ENCODE peak calls at places on chromosomes 1 and 21, in seven cellular contexts. I is H9, K is GM13977, F is Calu3, U is tibial artery, A is heart left ventricle, X is sigmoid colon. P is an unnamed sample.

GRCh38 chr21:38346286-38346685 is 89.5 kb downstream of the KCNJ15 start:
- DNase-seq in I (no peak), K (no peak), F (no peak), U (no peak), A (no peak), X (no peak), P (no peak)

GRCh38 chr1:13788795-13789194 is 88.8 kb downstream of the PRDM2 start:
- DNase-seq in I (no peak), K (no peak), F (no peak), U (no peak), A (no peak), X (no peak), P (no peak)

GRCh38 chr1:84997667-84998600 is 1.0 kb upstream of the MCOLN2 start:
- DNase-seq in I (peak; percentile 31), K (peak; percentile 27), F (no peak), U (no peak), A (no peak), X (no peak), P (peak; percentile 22)

GRCh38 chr1:111704776-111705175 is 34.4 kb downstream of the INKA2 start:
- DNase-seq in I (no peak), K (no peak), F (no peak), U (no peak), A (no peak), X (no peak), P (no peak)

GRCh38 chr1:205107327-205107726 is 14.5 kb downstream of the RBBP5 start:
- DNase-seq in I (no peak), K (no peak), F (no peak), U (no peak), A (no peak), X (no peak), P (no peak)

GRCh38 chr1:22969224-22969829 is 3.3 kb downstream of the LACTBL1 start:
- DNase-seq in I (no peak), K (no peak), F (no peak), U (no peak), A (no peak), X (peak; percentile 74), P (no peak)

GRCh38 chr1:185050823-185051451 is 5.6 kb downstream of the RNF2 start:
- DNase-seq in I (no peak), K (no peak), F (no peak), U (no peak), A (no peak), X (no peak), P (no peak)

GRCh38 chr1:1337793-1338147 is 6.7 kb downstream of the TAS1R3 start:
- DNase-seq in I (peak; percentile 73), K (peak; percentile 83), F (no peak), U (no peak), A (no peak), X (no peak), P (no peak)

GRCh38 chr1:99558539-99558938 is 87.4 kb upstream of the PALMD start:
- DNase-seq in I (no peak), K (no peak), F (no peak), U (no peak), A (no peak), X (no peak), P (no peak)

GRCh38 chr1:15007842-15008241 is 145.7 kb upstream of the TMEM51 start:
- DNase-seq in I (no peak), K (no peak), F (no peak), U (no peak), A (peak; percentile 20), X (no peak), P (no peak)

GRCh38 chr1:44557756-44558155 is 116.5 kb downstream of the TMEM53 start:
- DNase-seq in I (no peak), K (no peak), F (peak; percentile 6), U (no peak), A (no peak), X (no peak), P (no peak)

GRCh38 chr1:42952353-42953001 is 6.2 kb downstream of the SLC2A1 start:
- DNase-seq in I (no peak), K (peak; percentile 66), F (no peak), U (no peak), A (no peak), X (no peak), P (no peak)

GRCh38 chr1:118963456-118964430 is 24.4 kb downstream of the TBX15 start:
- DNase-seq in I (no peak), K (no peak), F (no peak), U (peak; percentile 70), A (no peak), X (no peak), P (no peak)

GRCh38 chr1:168303716-168304540 is 23.3 kb downstream of the TBX19 start:
- DNase-seq in I (no peak), K (no peak), F (no peak), U (no peak), A (no peak), X (no peak), P (no peak)

GRCh38 chr1:15684042-15684461 is at the start of gene PLEKHM2:
- DNase-seq in I (no peak), K (peak; percentile 87), F (peak; percentile 30), U (peak; percentile 30), A (peak; percentile 45), X (no peak), P (peak; percentile 54)

GRCh38 chr1:78096976-78097375 is 51.2 kb downstream of the GIPC2 start:
- DNase-seq in I (no peak), K (no peak), F (no peak), U (no peak), A (no peak), X (no peak), P (no peak)

GRCh38 chr1:230618537-230618936 is 23.7 kb upstream of the COG2 start:
- DNase-seq in I (no peak), K (no peak), F (no peak), U (no peak), A (no peak), X (no peak), P (no peak)

GRCh38 chr21:21232320-21232719 is 234.1 kb downstream of the NCAM2 start:
- DNase-seq in I (no peak), K (no peak), F (no peak), U (no peak), A (no peak), X (no peak), P (peak; percentile 9)

GRCh38 chr1:96538883-96539282 is 182.7 kb upstream of the PTBP2 start:
- DNase-seq in I (no peak), K (no peak), F (no peak), U (peak; percentile 66), A (peak; percentile 18), X (peak; percentile 85), P (no peak)

GRCh38 chr1:92993581-92993980 is 32.3 kb upstream of the DIPK1A start:
- DNase-seq in I (no peak), K (no peak), F (no peak), U (no peak), A (no peak), X (no peak), P (no peak)

GRCh38 chr1:179164494-179164893 is 65.0 kb downstream of the ABL2 start:
- DNase-seq in I (no peak), K (no peak), F (no peak), U (no peak), A (no peak), X (no peak), P (no peak)

DNA sequence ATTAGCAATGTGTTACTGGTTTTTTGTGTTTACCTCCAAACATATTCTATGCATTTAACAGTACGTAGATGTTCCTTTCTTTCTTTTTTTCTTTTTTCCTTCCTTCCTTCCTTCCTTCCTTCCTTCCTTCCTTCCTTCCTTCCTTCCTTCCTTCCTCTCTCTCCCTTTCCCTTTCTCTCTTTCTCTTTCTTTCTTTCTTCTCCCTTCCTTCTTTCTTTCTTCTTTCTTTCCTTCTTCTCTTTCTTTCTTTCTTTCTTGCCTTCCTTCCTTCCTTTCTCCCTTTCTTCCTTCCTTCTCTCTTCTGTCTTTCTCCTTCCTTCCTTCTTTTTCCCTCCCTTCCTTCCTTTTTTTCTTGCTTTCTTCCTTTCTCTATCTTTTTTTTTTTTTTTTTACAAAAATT is 46.2 kb upstream of the GNG12 start:
- DNase-seq in I (no peak), K (no peak), F (no peak), U (no peak), A (no peak), X (no peak), P (no peak)
- TF ChIP-seq CTCF in I (no peak), K (no peak), F (no peak), U (no peak), A (no peak), X (no peak), P (no peak)

DNA sequence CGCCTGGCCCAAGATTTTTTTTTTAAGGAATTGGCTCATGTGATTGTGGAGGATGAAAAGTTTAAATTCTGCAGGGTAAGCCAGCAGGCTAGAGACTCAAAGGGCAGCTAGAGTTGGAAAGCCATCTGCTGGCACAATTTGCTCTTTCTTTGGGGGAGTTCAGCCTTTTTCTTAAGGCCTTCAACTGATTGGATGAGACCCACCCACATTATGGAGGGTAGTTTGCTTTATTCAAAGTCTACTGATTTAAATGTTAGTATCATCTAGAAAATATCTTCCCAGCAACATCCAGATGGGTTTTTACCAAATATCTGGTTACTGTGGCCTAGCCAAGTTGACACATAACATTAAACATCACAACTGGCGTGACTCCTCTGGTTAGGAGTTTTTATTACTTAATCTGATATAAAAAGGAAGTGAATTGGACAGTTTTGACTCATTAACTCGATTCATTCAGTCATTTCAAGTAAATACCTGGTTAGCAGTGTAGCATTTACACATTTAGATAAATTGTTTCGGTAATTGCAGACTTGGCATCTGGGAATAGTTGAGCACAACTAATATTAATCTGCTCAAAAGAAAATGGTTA is 12.4 kb downstream of the HOOK1 start:
- DNase-seq in I (no peak), K (no peak), F (no peak), U (no peak), A (no peak), X (no peak), P (no peak)
- TF ChIP-seq CTCF in I (no peak), K (no peak), F (no peak), U (no peak), A (no peak), X (no peak), P (no peak)

DNA sequence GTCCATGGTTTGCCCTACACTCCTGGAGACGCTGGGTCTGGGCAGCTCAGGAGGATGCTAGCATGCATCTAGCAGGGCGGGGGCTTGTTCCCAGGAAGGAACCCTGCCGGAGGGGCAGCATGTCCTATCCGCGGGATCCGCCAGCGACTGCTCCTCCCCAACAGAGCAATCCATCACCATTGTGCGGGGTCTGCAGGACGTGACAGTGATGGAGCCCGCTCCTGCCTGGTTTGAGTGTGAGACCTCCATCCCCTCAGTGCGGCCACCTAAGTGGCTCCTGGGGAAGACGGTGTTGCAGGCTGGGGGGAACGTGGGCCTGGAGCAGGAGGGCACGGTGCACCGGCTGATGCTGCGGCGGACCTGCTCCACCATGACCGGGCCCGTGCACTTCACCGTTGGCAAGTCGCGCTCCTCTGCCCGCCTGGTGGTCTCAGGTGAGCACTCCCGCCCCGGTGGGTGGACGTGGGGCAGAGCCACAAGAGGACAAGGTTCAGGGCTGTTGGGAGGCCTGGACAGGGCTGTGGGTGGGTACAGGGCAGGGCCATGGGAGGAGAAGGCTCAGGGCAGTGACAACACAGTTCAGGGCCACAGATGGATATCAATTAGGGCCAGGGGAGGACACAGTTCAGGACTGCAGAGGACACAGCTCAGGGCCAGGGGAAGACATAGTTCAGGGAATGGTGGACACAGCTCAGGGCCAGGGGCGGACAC is 71.3 kb downstream of the OBSCN start:
- DNase-seq in I (no peak), K (no peak), F (no peak), U (no peak), A (no peak), X (peak; percentile 65), P (no peak)
- TF ChIP-seq CTCF in I (no peak), K (no peak), F (no peak), U (no peak), A (no peak), X (no peak), P (no peak)

GRCh38 chr1:98054367-98054701 is 133.5 kb upstream of the DPYD start:
- DNase-seq in I (no peak), K (no peak), F (no peak), U (no peak), A (no peak), X (no peak), P (no peak)
- TF ChIP-seq CTCF in I (no peak), K (no peak), F (no peak), U (no peak), A (no peak), X (no peak), P (no peak)